ENCODE peak calls at places on chromosomes 11 and 22, in seven cellular contexts. T is KBM-7; H is left lung; O is stimulated activated CD4-positive, alpha-beta T cell treated with anti-CD3 and anti-CD28 coated beads, Interleukin-2, amount 100 ng/mL, for 48 hours; E is fibroblast of mammary gland; W is neural progenitor cell; Q is AG09309. X is an unnamed sample.

GRCh38 chr11:128341767-128342318 is 245.5 kb downstream of the ETS1 start:
- DNase-seq in Q (no peak), E (no peak), O (no peak), H (no peak), W (peak; percentile 41), T (no peak), X (no peak)

GRCh38 chr11:65851083-65851579 is 6.8 kb downstream of the CFL1 start:
- DNase-seq in E (no peak), Q (no peak), W (peak; percentile 45), T (peak; percentile 77), O (peak; percentile 45), H (no peak), X (peak; percentile 86)

GRCh38 chr11:62614275-62614674 is 1.2 kb downstream of the ROM1 start:
- DNase-seq in W (no peak), H (no peak), E (no peak), Q (no peak), T (no peak), O (no peak), X (no peak)

GRCh38 chr11:86551286-86551685 is 121.1 kb downstream of the ME3 start:
- DNase-seq in E (peak; percentile 96), Q (peak; percentile 81), W (no peak), H (no peak), T (no peak), O (no peak), X (no peak)

GRCh38 chr22:42169055-42169469 is 38.5 kb upstream of the CYP2D6 start:
- DNase-seq in H (peak; percentile 55), Q (peak; percentile 32), E (peak; percentile 69), W (peak; percentile 89), T (peak; percentile 75), O (peak; percentile 71), X (peak; percentile 87)

GRCh38 chr11:75597636-75598035 is 35.6 kb downstream of the SERPINH1 start:
- DNase-seq in H (no peak), W (peak; percentile 80), T (peak; percentile 56), E (peak; percentile 38), Q (no peak), O (no peak), X (peak; percentile 77)

GRCh38 chr11:4181780-4182721 is 87.5 kb downstream of the RRM1 start:
- DNase-seq in T (peak; percentile 73), E (peak; percentile 53), O (peak; percentile 10), H (peak; percentile 59), W (peak; percentile 72), Q (no peak), X (peak; percentile 85)

GRCh38 chr11:99015634-99016454 is 4.9 kb upstream of the CNTN5 start:
- DNase-seq in Q (peak; percentile 5), O (no peak), T (peak; percentile 67), W (peak; percentile 67), H (no peak), E (peak; percentile 56), X (peak; percentile 92)

GRCh38 chr22:47201186-47201995 is 438.9 kb downstream of the TBC1D22A start:
- DNase-seq in W (no peak), Q (no peak), H (peak; percentile 24), E (no peak), T (no peak), O (no peak), X (no peak)

GRCh38 chr11:102762414-102762813 is 18.0 kb downstream of the MMP10 start:
- DNase-seq in O (no peak), T (no peak), Q (peak; percentile 3), W (peak; percentile 13), E (peak; percentile 45), H (no peak), X (no peak)

GRCh38 chr11:125583496-125583895 is 9.2 kb upstream of the STT3A start:
- DNase-seq in O (no peak), H (no peak), T (no peak), W (no peak), Q (no peak), E (no peak), X (no peak)

GRCh38 chr11:132115454-132115853 is 745.0 kb downstream of the NTM start:
- DNase-seq in T (no peak), Q (no peak), O (no peak), W (no peak), H (no peak), E (peak; percentile 81), X (no peak)

GRCh38 chr11:37500425-37500824 is 902.4 kb upstream of the RAG2 start:
- DNase-seq in Q (no peak), T (no peak), E (no peak), O (no peak), H (no peak), W (peak; percentile 3), X (no peak)

GRCh38 chr22:20027966-20028854 is 7.3 kb downstream of the TANGO2 start:
- DNase-seq in Q (no peak), H (no peak), O (no peak), E (peak; percentile 28), T (no peak), W (no peak), X (peak; percentile 73)

GRCh38 chr11:112179601-112180000 is 4.3 kb downstream of the BCO2 start:
- DNase-seq in T (peak; percentile 62), H (no peak), W (no peak), O (no peak), Q (no peak), E (no peak), X (no peak)

GRCh38 chr11:123255909-123256308 is 60.9 kb upstream of the CLMP start:
- DNase-seq in Q (no peak), H (no peak), E (no peak), W (peak; percentile 77), T (no peak), O (no peak), X (no peak)

GRCh38 chr22:23504522-23504921 is 75.6 kb downstream of the IGLL1 start:
- DNase-seq in Q (no peak), E (no peak), O (no peak), H (no peak), T (no peak), W (no peak), X (peak; percentile 57)

GRCh38 chr11:969651-970205 is 44.1 kb downstream of the AP2A2 start:
- DNase-seq in H (no peak), E (no peak), O (no peak), W (no peak), T (no peak), Q (no peak), X (no peak)

GRCh38 chr22:22125579-22126468 is 118.8 kb upstream of the VPREB1 start:
- DNase-seq in E (no peak), O (no peak), H (no peak), W (no peak), Q (no peak), T (no peak), X (no peak)

GRCh38 chr11:16867097-16867496 is 128.7 kb downstream of the C11orf58 start:
- DNase-seq in Q (no peak), T (no peak), O (no peak), H (no peak), W (no peak), E (no peak), X (no peak)

GRCh38 chr11:40241524-40242037 is 1217.9 kb downstream of the LRRC4C start:
- DNase-seq in T (no peak), H (no peak), O (no peak), E (peak; percentile 2), Q (no peak), W (no peak), X (no peak)

GRCh38 chr11:6911946-6912345 is 8.9 kb upstream of the OR2D3 start:
- DNase-seq in Q (no peak), H (no peak), O (no peak), E (peak; percentile 73), W (no peak), T (no peak), X (no peak)

GRCh38 chr11:119721129-119722120 is 7.6 kb downstream of the NECTIN1 start:
- DNase-seq in T (no peak), O (no peak), Q (no peak), E (peak; percentile 30), W (peak; percentile 78), H (no peak), X (no peak)